ENCODE peak calls at places on chromosomes 4 and X, in ten cellular contexts. E, M, H, Y, P, D, T, F, I and A are unnamed samples.

GRCh38 chrX:150200361-150200760 is 162.8 kb upstream of the MAMLD1 start:
- DNase-seq in Y (no peak), I (no peak), H (no peak), D (no peak), F (no peak), T (no peak), M (no peak), E (no peak), P (no peak), A (no peak)

GRCh38 chrX:140933056-140933455 is 69.3 kb upstream of the SPANXB1 start:
- DNase-seq in H (no peak), M (no peak), T (no peak), D (no peak), P (no peak), F (no peak), Y (no peak), I (no peak), E (no peak), A (no peak)

GRCh38 chrX:103360916-103361315 is 4.6 kb downstream of the TCEAL9 start:
- DNase-seq in P (no peak), H (no peak), T (no peak), M (no peak), F (no peak), E (no peak), I (no peak), Y (no peak), D (no peak), A (no peak)

GRCh38 chr4:185825737-185826136 is 13.7 kb upstream of the SORBS2 start:
- DNase-seq in P (no peak), T (no peak), M (no peak), E (no peak), I (no peak), F (no peak), D (no peak), Y (no peak), H (no peak), A (no peak)

GRCh38 chr4:2943364-2944090 is 19.7 kb downstream of the NOP14 start:
- DNase-seq in T (no peak), M (no peak), F (no peak), H (peak; percentile 31), Y (no peak), D (no peak), I (no peak), P (no peak), E (no peak), A (no peak)

GRCh38 chr4:114811564-114812360 is 213.2 kb downstream of the UGT8 start:
- DNase-seq in H (no peak), T (no peak), E (no peak), P (no peak), F (no peak), D (no peak), Y (no peak), M (no peak), I (no peak), A (no peak)

GRCh38 chrX:119687661-119688413 is 5.1 kb downstream of the SEPTIN6 start:
- DNase-seq in D (peak; percentile 51), F (no peak), M (no peak), I (no peak), H (no peak), P (no peak), E (no peak), T (no peak), Y (no peak), A (no peak)

GRCh38 chr4:12555011-12555410 is 929.1 kb downstream of the RAB28 start:
- DNase-seq in M (no peak), P (no peak), Y (peak; percentile 52), H (no peak), T (no peak), D (no peak), F (no peak), I (no peak), E (no peak), A (no peak)

GRCh38 chr4:111992604-111993151 is 152.6 kb upstream of the FAM241A start:
- DNase-seq in T (no peak), F (no peak), D (no peak), M (no peak), E (no peak), P (no peak), H (no peak), I (no peak), Y (no peak), A (no peak)

GRCh38 chrX:67652581-67652980 is 108.8 kb downstream of the AR start:
- DNase-seq in T (no peak), H (no peak), D (no peak), M (no peak), P (no peak), Y (no peak), E (no peak), F (no peak), I (no peak), A (no peak)

GRCh38 chr4:51942108-51942832 is 77.9 kb downstream of the LRRC66 start:
- DNase-seq in D (no peak), I (no peak), T (no peak), E (no peak), M (no peak), P (no peak), Y (no peak), H (no peak), F (no peak), A (no peak)

GRCh38 chrX:9644335-9644734 is 121.3 kb downstream of the GPR143 start:
- DNase-seq in Y (no peak), E (peak; percentile 45), T (no peak), P (peak; percentile 73), H (no peak), F (no peak), I (peak; percentile 38), D (peak; percentile 64), M (no peak), A (no peak)

GRCh38 chrX:139924069-139924695 is 8.7 kb downstream of the ATP11C start:
- DNase-seq in F (no peak), M (no peak), P (no peak), T (no peak), H (no peak), Y (no peak), D (no peak), E (no peak), I (no peak), A (no peak)

GRCh38 chr4:176927664-176928063 is 134.9 kb upstream of the VEGFC start:
- DNase-seq in T (no peak), M (no peak), H (no peak), D (no peak), I (no peak), P (no peak), Y (peak; percentile 23), F (no peak), E (no peak), A (no peak)

GRCh38 chrX:48003758-48004457 is at the start of gene ZNF182:
- DNase-seq in P (peak; percentile 97), F (peak; percentile 98), T (peak; percentile 89), M (peak; percentile 95), Y (peak; percentile 95), E (peak; percentile 91), H (peak; percentile 97), I (peak; percentile 92), D (peak; percentile 96), A (no peak)
- H3K27ac ChIP-seq in P (peak within 1 kb of the TSS; percentile 76), F (peak within 1 kb of the TSS; percentile 77), T (peak within 1 kb of the TSS; percentile 73), M (peak within 1 kb of the TSS; percentile 23), Y (peak within 1 kb of the TSS; percentile 73), E (peak within 1 kb of the TSS; percentile 79), H (peak within 1 kb of the TSS; percentile 91), I (peak within 1 kb of the TSS; percentile 72), D (peak within 1 kb of the TSS; percentile 76), A (peak within 1 kb of the TSS; percentile 63)

GRCh38 chr4:26217429-26217828 is 103.4 kb upstream of the RBPJ start:
- DNase-seq in D (no peak), M (no peak), Y (no peak), I (no peak), P (no peak), H (no peak), E (no peak), T (no peak), F (no peak), A (no peak)
- H3K27ac ChIP-seq in D (no peak overlapping the region), M (no peak overlapping the region), Y (no peak overlapping the region), I (no peak overlapping the region), P (peak overlapping the region; percentile 68), H (no peak overlapping the region), E (no peak overlapping the region), T (no peak overlapping the region), F (no peak overlapping the region), A (peak overlapping the region; percentile 80)

GRCh38 chr4:116500225-116500624 is 585.2 kb downstream of the TRAM1L1 start:
- DNase-seq in I (no peak), E (no peak), D (no peak), T (no peak), P (no peak), H (no peak), Y (no peak), F (no peak), M (no peak), A (no peak)

DNA sequence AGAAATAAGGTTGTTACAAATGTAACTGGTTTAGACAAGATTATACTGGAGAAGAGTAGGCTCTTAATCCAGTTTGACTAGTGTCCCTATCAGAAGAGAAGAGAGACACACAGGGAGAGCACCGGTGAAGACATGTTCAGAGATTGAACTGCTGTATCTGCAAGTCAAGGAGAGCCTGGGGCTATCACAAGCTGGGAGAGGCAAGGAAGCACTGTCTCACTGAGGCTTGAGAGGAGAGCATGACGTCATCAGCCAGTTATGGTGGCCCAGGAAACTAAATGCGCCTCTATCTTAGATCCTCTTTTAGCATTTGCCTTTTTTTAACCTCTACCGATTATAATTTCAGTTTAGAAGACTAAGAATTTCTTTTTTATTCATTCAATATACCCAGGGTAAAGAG is 583.4 kb downstream of the TRAM1L1 start:
- DNase-seq in Y (no peak), I (no peak), M (no peak), H (no peak), E (no peak), D (no peak), P (no peak), T (no peak), F (no peak), A (no peak)
- H3K27ac ChIP-seq in Y (no peak overlapping the region), I (no peak overlapping the region), M (no peak overlapping the region), H (no peak overlapping the region), E (no peak overlapping the region), D (no peak overlapping the region), P (no peak overlapping the region), T (no peak overlapping the region), F (no peak overlapping the region), A (no peak overlapping the region)

GRCh38 chr4:142356118-142356759 is 489.9 kb downstream of the INPP4B start:
- DNase-seq in I (no peak), D (no peak), F (no peak), M (no peak), P (no peak), E (no peak), T (no peak), Y (no peak), H (no peak), A (no peak)
- H3K27ac ChIP-seq in I (no peak overlapping the region), D (no peak overlapping the region), F (no peak overlapping the region), M (peak overlapping the region; percentile 39), P (no peak overlapping the region), E (peak overlapping the region; percentile 79), T (peak overlapping the region; percentile 72), Y (no peak overlapping the region), H (no peak overlapping the region), A (no peak overlapping the region)

GRCh38 chr4:147732516-147733193 is 767 bp downstream of the ARHGAP10 start:
- DNase-seq in Y (peak; percentile 64), E (no peak), I (peak; percentile 59), T (no peak), H (peak; percentile 79), M (peak; percentile 55), F (peak; percentile 80), P (peak; percentile 72), D (no peak), A (no peak)
- H3K27ac ChIP-seq in Y (peak overlapping the region; percentile 95), E (peak overlapping the region; percentile 72), I (peak overlapping the region; percentile 87), T (no peak overlapping the region), H (peak overlapping the region; percentile 64), M (peak overlapping the region; percentile 92), F (peak overlapping the region; percentile 91), P (peak overlapping the region; percentile 95), D (peak overlapping the region; percentile 47), A (no peak overlapping the region)